ENCODE peak calls at places on chromosomes 11 and 22, in five cellular contexts. X, I, Z, S and R are unnamed samples.

GRCh38 chr22:38774496-38775166 is 18.8 kb upstream of the SUN2 start:
- DNase-seq in X (no peak), I (no peak), Z (no peak), S (no peak), R (no peak)

GRCh38 chr11:3160252-3161031 is 4.7 kb downstream of the OSBPL5 start:
- DNase-seq in X (peak), I (peak), Z (peak), S (no peak), R (peak)

GRCh38 chr11:118374729-118375128 is 15.3 kb downstream of the UBE4A start:
- DNase-seq in X (peak), I (no peak), Z (peak), S (no peak), R (peak)

GRCh38 chr11:64758330-64759079 is 1.3 kb downstream of the PYGM start:
- DNase-seq in X (no peak), I (no peak), Z (no peak), S (no peak), R (no peak)

GRCh38 chr11:15006139-15006759 is 34.1 kb upstream of the CALCA start:
- DNase-seq in X (peak), I (peak), Z (peak), S (no peak), R (peak)

GRCh38 chr11:116731097-116731761 is 41.6 kb downstream of the BUD13 start:
- DNase-seq in X (no peak), I (no peak), Z (peak), S (no peak), R (no peak)

GRCh38 chr11:48051217-48051848 is 71.0 kb downstream of the PTPRJ start:
- DNase-seq in X (no peak), I (no peak), Z (peak), S (no peak), R (no peak)

GRCh38 chr11:88827018-88827676 is 238.6 kb downstream of the GRM5 start:
- DNase-seq in X (no peak), I (no peak), Z (no peak), S (no peak), R (no peak)

GRCh38 chr22:17302616-17303015 is 66.6 kb upstream of the CECR2 start:
- DNase-seq in X (no peak), I (no peak), Z (no peak), S (no peak), R (no peak)

GRCh38 chr11:60482361-60482760 is 10.2 kb upstream of the MS4A12 start:
- DNase-seq in X (no peak), I (no peak), Z (no peak), S (no peak), R (no peak)

GRCh38 chr11:35178862-35179261 is 39.9 kb downstream of the CD44 start:
- DNase-seq in X (no peak), I (no peak), Z (peak), S (no peak), R (no peak)